ENCODE peak calls at places on chromosomes 2 and 18, in eight cellular contexts. D is heart left ventricle, Z is AG04449, R is gastrocnemius medialis, F is GM20000, B is astrocyte of the cerebellum, N is IMR-90, M is colonic mucosa. K is an unnamed sample.

GRCh38 chr18:26089247-26090129 is 925 bp downstream of the SS18 start:
- DNase-seq in F (no peak), Z (no peak), M (peak), D (no peak), N (peak), R (no peak), B (peak), K (no peak)

GRCh38 chr2:121468936-121469335 is 61.7 kb upstream of the RNU4ATAC start:
- DNase-seq in Z (no peak), R (no peak), B (no peak), F (no peak), D (no peak), M (no peak), N (no peak), K (no peak)

GRCh38 chr2:192194866-192195547 is at the start of gene TMEFF2:
- DNase-seq in M (peak), Z (no peak), N (peak), B (peak), R (peak), D (peak), F (peak), K (peak)

GRCh38 chr2:122516775-122517174 is 761.3 kb downstream of the TSN start:
- DNase-seq in M (no peak), R (no peak), F (no peak), Z (no peak), B (no peak), D (no peak), N (no peak), K (no peak)

GRCh38 chr2:32479224-32479623 is 122.4 kb downstream of the BIRC6 start:
- DNase-seq in F (no peak), R (no peak), Z (no peak), B (no peak), M (no peak), N (peak), D (no peak), K (no peak)

GRCh38 chr2:136375017-136375901 is 257.3 kb upstream of the CXCR4 start:
- DNase-seq in D (no peak), B (no peak), Z (no peak), R (no peak), N (no peak), M (no peak), F (no peak), K (no peak)

GRCh38 chr2:48448274-48449061 is 81.5 kb upstream of the STON1 start:
- DNase-seq in R (no peak), M (no peak), D (no peak), B (peak), Z (peak), F (no peak), N (peak), K (no peak)

GRCh38 chr2:23268467-23269263 is 116.3 kb upstream of the KLHL29 start:
- DNase-seq in M (no peak), N (no peak), Z (no peak), F (no peak), D (no peak), B (no peak), R (no peak), K (no peak)

GRCh38 chr18:6955304-6955703 is 162.3 kb downstream of the LAMA1 start:
- DNase-seq in D (no peak), N (no peak), B (no peak), Z (no peak), F (no peak), M (no peak), R (no peak), K (no peak)

GRCh38 chr2:187055463-187055862 is 206.5 kb upstream of the ZSWIM2 start:
- DNase-seq in M (no peak), D (no peak), R (peak), B (no peak), N (no peak), F (no peak), Z (no peak), K (no peak)

GRCh38 chr2:27647289-27647688 is 16.1 kb downstream of the SUPT7L start:
- DNase-seq in F (no peak), M (no peak), D (no peak), B (no peak), Z (peak), N (peak), R (no peak), K (no peak)

GRCh38 chr2:182866461-182867369 is at the start of gene FRZB:
- DNase-seq in M (peak), Z (no peak), D (peak), R (peak), B (peak), N (peak), F (peak), K (peak)

GRCh38 chr2:177506998-177507397 is 114.4 kb downstream of the AGPS start:
- DNase-seq in M (no peak), B (no peak), N (no peak), D (no peak), F (no peak), R (no peak), Z (no peak), K (no peak)

GRCh38 chr2:202479090-202479489 is 103.0 kb downstream of the BMPR2 start:
- DNase-seq in Z (no peak), N (peak), M (no peak), D (no peak), R (no peak), B (no peak), F (no peak), K (no peak)

GRCh38 chr2:235675678-235676535 is 182.1 kb downstream of the AGAP1 start:
- DNase-seq in B (peak), R (no peak), D (no peak), F (no peak), Z (no peak), M (no peak), N (peak), K (no peak)

GRCh38 chr2:101341421-101341820 is 32.9 kb upstream of the RNF149 start:
- DNase-seq in D (no peak), Z (no peak), B (no peak), R (no peak), F (no peak), N (no peak), M (no peak), K (no peak)

GRCh38 chr2:160221391-160222276 is 21.6 kb upstream of the ITGB6 start:
- DNase-seq in R (peak), D (peak), F (no peak), N (peak), M (peak), Z (no peak), B (no peak), K (no peak)

GRCh38 chr2:229159405-229159804 is 111.7 kb downstream of the PID1 start:
- DNase-seq in M (no peak), F (no peak), R (no peak), D (no peak), Z (no peak), N (no peak), B (no peak), K (no peak)

GRCh38 chr2:229160180-229160579 is 110.9 kb downstream of the PID1 start:
- DNase-seq in F (no peak), R (peak), D (no peak), N (no peak), B (no peak), M (peak), Z (no peak), K (no peak)

GRCh38 chr2:229163893-229164292 is 107.2 kb downstream of the PID1 start:
- DNase-seq in B (no peak), N (no peak), Z (no peak), D (no peak), M (no peak), F (no peak), R (no peak), K (no peak)

GRCh38 chr2:229164545-229165249 is 106.4 kb downstream of the PID1 start:
- DNase-seq in M (no peak), R (no peak), F (no peak), B (no peak), Z (no peak), D (no peak), N (peak), K (no peak)

DNA sequence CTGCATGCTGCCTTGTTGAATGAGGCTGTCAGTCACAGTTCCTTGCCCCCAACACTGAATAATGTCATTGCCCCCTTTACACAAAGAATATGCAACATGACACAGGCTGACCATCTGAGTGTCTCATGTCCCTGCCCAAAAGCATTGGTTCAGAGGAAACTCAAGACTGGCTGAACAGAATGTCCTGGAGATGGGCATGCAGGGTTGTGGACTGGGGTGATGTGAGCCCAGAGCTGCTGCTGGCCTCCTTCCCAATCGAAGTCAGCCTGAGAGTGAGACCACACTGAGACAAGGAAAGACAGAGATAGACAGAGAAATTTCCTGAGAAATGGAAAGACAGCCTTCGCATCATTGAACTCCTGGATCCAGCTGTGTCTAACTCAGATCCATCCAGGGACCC is 110.1 kb downstream of the PID1 start:
- DNase-seq in F (no peak), M (no peak), B (no peak), N (no peak), D (no peak), Z (no peak), R (peak), K (no peak)
- TF ChIP-seq CTCF in F (no peak), M (no peak), B (no peak), N (no peak), D (no peak), Z (no peak), R (no peak), K (no peak)

DNA sequence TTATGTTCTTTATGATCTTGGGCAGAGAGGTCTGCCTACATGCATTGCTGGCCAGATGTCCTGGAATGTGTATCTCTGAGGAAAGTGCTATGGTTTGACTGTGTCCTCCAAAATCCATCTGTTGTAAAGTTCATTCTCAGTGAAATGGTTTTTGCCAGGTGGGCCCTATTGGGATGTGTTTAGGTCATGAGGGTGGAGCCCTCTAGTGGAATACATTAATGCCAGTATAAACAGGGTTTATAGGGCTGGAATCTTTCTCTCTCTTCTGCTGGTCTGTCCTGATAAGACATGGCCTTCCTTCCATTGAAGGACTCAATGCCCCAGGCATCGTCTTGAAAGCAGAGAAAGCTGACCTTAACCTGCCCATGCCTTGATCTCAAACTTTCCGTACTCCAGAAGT is 258.5 kb downstream of the RPIA start:
- DNase-seq in D (no peak), Z (no peak), F (no peak), B (no peak), N (no peak), M (no peak), R (no peak), K (no peak)
- TF ChIP-seq CTCF in D (no peak), Z (no peak), F (no peak), B (no peak), N (peak), M (no peak), R (no peak), K (peak)

DNA sequence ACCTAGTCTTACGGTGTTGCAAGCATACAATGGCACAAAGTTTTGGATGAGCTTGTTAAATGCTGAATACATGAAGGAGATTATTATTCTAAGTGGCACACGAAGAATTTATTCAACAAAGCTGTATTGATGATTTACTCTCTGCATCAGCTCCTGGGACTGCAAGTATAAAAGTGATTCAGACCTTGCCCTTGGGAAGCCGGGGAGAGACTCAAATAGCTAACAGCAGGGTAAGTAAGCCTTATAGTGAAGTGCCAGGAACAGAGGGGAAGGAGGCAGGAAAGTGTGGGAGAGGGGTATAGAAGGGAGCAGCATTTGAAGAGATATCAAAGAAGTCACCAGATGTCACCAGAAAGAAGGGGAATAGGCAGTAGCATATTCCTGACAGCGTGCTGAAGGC is 115.4 kb downstream of the MCFD2 start:
- DNase-seq in Z (no peak), N (peak), D (no peak), F (no peak), B (no peak), R (no peak), M (no peak), K (no peak)
- TF ChIP-seq CTCF in Z (no peak), N (no peak), D (no peak), F (no peak), B (no peak), R (no peak), M (no peak), K (no peak)

DNA sequence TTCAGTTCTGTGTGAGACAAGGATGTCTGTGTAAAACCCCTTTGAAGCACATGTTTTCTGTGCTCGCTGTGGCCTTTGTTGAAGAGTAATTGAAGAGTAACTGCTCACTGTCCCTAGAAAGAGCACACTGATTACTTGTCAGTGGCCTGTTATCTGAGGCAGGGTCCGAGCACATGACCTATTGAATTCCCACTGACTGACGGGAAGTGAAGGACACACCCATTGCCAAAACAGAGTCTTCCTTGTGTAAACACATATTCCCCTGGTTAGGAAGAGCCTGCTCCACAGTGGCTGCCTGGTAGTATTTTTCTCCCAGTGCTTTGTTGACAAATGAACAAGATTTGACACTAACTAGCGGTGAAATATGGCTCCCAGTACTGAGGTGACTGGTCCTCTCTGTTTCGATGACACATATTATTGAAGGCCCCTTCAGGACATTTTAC is 148.5 kb upstream of the GYPC start:
- DNase-seq in F (no peak), N (no peak), Z (no peak), D (no peak), M (no peak), B (no peak), R (no peak), K (no peak)
- TF ChIP-seq CTCF in F (no peak), N (no peak), Z (no peak), D (no peak), M (no peak), B (no peak), R (no peak), K (no peak)

DNA sequence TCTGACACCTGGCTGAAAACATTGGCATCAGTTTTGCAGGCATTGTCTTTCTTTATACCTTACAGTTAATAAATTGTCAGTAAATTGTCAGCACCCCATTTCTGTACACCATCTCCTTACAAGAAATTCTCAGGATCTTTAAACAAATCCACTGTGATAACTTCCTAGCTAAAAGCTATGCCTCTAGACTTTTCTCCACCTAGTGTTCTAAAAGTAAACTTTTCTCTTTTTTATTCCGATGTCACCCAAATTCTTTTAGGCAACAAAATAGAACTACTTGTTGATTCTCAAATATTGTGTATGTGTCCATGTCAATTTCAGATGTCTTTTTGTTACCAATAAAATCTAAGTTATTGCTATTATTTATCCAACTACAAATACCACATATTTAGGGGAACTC is 617.4 kb upstream of the NRXN1 start:
- DNase-seq in R (no peak), F (no peak), D (no peak), Z (no peak), M (no peak), B (no peak), N (no peak), K (no peak)
- TF ChIP-seq CTCF in R (no peak), F (no peak), D (no peak), Z (no peak), M (no peak), B (no peak), N (peak), K (no peak)

GRCh38 chr2:99184811-99185210 is 3.8 kb downstream of the MRPL30 start:
- DNase-seq in B (no peak), R (no peak), F (no peak), D (no peak), M (no peak), Z (no peak), N (no peak), K (no peak)

GRCh38 chr2:99188357-99188756 is 7.4 kb downstream of the MRPL30 start:
- DNase-seq in B (no peak), R (no peak), N (no peak), M (no peak), Z (no peak), F (no peak), D (no peak), K (no peak)

GRCh38 chr2:99187011-99187410 is 6.0 kb downstream of the MRPL30 start:
- DNase-seq in B (no peak), D (no peak), M (no peak), F (no peak), Z (no peak), N (no peak), R (no peak), K (no peak)

GRCh38 chr2:99190548-99190947 is 9.6 kb downstream of the MRPL30 start:
- DNase-seq in F (no peak), B (no peak), M (no peak), Z (no peak), N (no peak), D (no peak), R (no peak), K (no peak)
- TF ChIP-seq CTCF in F (no peak), B (peak), M (no peak), Z (no peak), N (no peak), D (no peak), R (no peak), K (no peak)